ENCODE peak calls at places on chromosomes 5 and 9, in five cellular contexts. B is right atrium auricular region, X is fibroblast of the aortic adventitia, S is heart left ventricle, Y is B cell. I is an unnamed sample.

GRCh38 chr5:118637947-118638670 is 350.2 kb downstream of the DTWD2 start:
- DNase-seq in B (no peak), X (no peak), S (no peak), Y (no peak), I (no peak)

GRCh38 chr5:126122942-126123341 is 300.3 kb upstream of the GRAMD2B start:
- DNase-seq in B (no peak), X (no peak), S (no peak), Y (no peak), I (no peak)

GRCh38 chr9:116975119-116975518 is 288.0 kb downstream of the TRIM32 start:
- DNase-seq in B (no peak), X (no peak), S (no peak), Y (no peak), I (no peak)

GRCh38 chr5:55250064-55250463 is 16.7 kb upstream of the CCNO start:
- DNase-seq in B (no peak), X (no peak), S (no peak), Y (no peak), I (no peak)

GRCh38 chr5:406041-406440 is 36.9 kb upstream of the EXOC3 start:
- DNase-seq in B (no peak), X (no peak), S (no peak), Y (peak), I (no peak)

GRCh38 chr9:99368341-99369326 is 146.6 kb downstream of the SEC61B start:
- DNase-seq in B (peak), X (peak), S (no peak), Y (peak), I (no peak)

GRCh38 chr9:109901191-109901590 is 121.2 kb downstream of the PALM2AKAP2 start:
- DNase-seq in B (no peak), X (no peak), S (no peak), Y (no peak), I (no peak)

GRCh38 chr9:37104183-37104889 is 16.0 kb upstream of the ZCCHC7 start:
- DNase-seq in B (no peak), X (peak), S (no peak), Y (no peak), I (no peak)

GRCh38 chr5:100800552-100800951 is 102.5 kb downstream of the ST8SIA4 start:
- DNase-seq in B (no peak), X (no peak), S (no peak), Y (no peak), I (no peak)

GRCh38 chr9:88258587-88258986 is 120.3 kb upstream of the SPATA31C2 start:
- DNase-seq in B (peak), X (peak), S (peak), Y (no peak), I (no peak)

GRCh38 chr9:114385412-114386181 is 2.2 kb downstream of the AKNA start:
- DNase-seq in B (peak), X (peak), S (peak), Y (peak), I (no peak)

GRCh38 chr5:10611290-10611689 is 47.4 kb downstream of the ANKRD33B start:
- DNase-seq in B (peak), X (no peak), S (no peak), Y (no peak), I (no peak)

GRCh38 chr5:103224118-103224893 is 34.3 kb upstream of the MACIR start:
- DNase-seq in B (no peak), X (peak), S (no peak), Y (peak), I (no peak)

GRCh38 chr5:122312670-122312988 is 592 bp downstream of the SNCAIP start:
- DNase-seq in B (no peak), X (no peak), S (peak), Y (no peak), I (no peak)

GRCh38 chr5:57539281-57539701 is 56.7 kb upstream of the ACTBL2 start:
- DNase-seq in B (no peak), X (no peak), S (no peak), Y (no peak), I (no peak)

GRCh38 chr5:63825984-63826383 is 136.3 kb downstream of the HTR1A start:
- DNase-seq in B (no peak), X (no peak), S (no peak), Y (no peak), I (no peak)

GRCh38 chr5:63820557-63820956 is 141.7 kb downstream of the HTR1A start:
- DNase-seq in B (no peak), X (no peak), S (no peak), Y (no peak), I (no peak)

GRCh38 chr5:63822633-63823032 is 139.6 kb downstream of the HTR1A start:
- DNase-seq in B (no peak), X (no peak), S (no peak), Y (no peak), I (no peak)
- TF ChIP-seq CTCF in B (no peak), X (no peak), S (no peak), Y (no peak), I (no peak)

GRCh38 chr5:170266570-170267379 is 30.8 kb downstream of the LCP2 start:
- DNase-seq in B (no peak), X (no peak), S (no peak), Y (no peak), I (no peak)

GRCh38 chr5:170269579-170269978 is 28.0 kb downstream of the LCP2 start:
- DNase-seq in B (no peak), X (no peak), S (no peak), Y (no peak), I (no peak)

GRCh38 chr5:170268884-170269283 is 28.7 kb downstream of the LCP2 start:
- DNase-seq in B (no peak), X (no peak), S (no peak), Y (no peak), I (no peak)

GRCh38 chr5:170267431-170268152 is 30.0 kb downstream of the LCP2 start:
- DNase-seq in B (peak), X (peak), S (peak), Y (peak), I (peak)

GRCh38 chr5:170268153-170268689 is 29.4 kb downstream of the LCP2 start:
- DNase-seq in B (no peak), X (no peak), S (no peak), Y (no peak), I (no peak)
- TF ChIP-seq CTCF in B (no peak), X (no peak), S (no peak), Y (peak), I (no peak)

GRCh38 chr9:8890695-8891094 is 1091.1 kb upstream of the DMAC1 start:
- DNase-seq in B (no peak), X (no peak), S (no peak), Y (no peak), I (no peak)

GRCh38 chr9:8899541-8899940 is 1100.0 kb upstream of the DMAC1 start:
- DNase-seq in B (no peak), X (no peak), S (no peak), Y (no peak), I (no peak)

DNA sequence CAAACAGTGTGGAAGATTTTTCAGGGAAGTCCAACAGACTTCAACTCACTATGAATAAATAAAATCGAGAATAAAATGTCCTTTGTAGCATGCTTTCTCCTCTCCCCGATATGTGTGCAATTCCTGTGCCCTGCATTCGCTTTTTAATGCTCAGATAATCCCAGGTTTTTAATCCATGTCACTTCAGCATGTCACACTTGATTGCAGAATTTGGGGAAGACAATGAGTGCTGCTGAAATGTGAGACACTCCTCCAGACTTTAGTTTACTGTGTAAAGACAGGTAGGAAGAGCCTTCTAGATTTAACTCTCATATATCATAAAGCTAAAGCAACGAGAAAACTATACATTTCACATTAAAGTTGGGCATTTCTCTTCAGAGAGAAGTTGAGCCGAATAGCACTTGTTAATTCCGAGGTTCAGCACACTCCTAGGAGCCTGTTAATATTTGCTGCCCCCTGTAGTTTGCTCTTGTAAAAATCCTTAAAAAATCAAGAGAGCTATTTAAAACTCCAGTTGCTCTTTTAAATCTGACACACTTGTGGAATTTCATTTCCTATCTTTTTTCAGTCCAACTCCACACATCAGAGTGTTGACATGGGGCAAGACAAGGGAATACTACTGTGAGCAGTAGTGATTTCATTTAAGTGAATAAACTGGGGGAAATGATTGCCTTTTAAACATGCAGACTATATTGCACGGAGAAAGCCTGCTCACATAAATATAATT is 1096.1 kb upstream of the DMAC1 start:
- DNase-seq in B (no peak), X (peak), S (no peak), Y (peak), I (no peak)
- TF ChIP-seq CTCF in B (peak), X (peak), S (peak), Y (peak), I (peak)

DNA sequence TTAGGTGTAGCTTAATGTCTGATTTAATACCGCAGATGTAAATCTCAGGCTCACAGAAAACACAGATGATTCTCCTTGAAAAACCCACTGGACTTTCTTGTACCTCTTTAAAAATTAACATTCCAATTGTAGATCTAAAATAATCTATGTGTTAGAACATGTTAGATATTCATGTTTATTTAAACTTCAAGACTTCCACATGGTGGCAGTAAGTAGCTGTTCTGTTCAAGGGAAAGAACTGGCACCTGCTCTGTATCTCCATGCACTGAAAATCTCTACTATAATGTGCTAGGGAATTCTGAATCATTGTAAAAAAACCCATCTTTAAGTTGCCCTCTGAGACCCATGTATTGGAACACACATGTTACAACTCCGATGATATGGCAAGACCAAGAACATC is 366.9 kb downstream of the DMRTA1 start:
- DNase-seq in B (no peak), X (peak), S (no peak), Y (no peak), I (no peak)
- TF ChIP-seq CTCF in B (no peak), X (peak), S (no peak), Y (no peak), I (peak)

DNA sequence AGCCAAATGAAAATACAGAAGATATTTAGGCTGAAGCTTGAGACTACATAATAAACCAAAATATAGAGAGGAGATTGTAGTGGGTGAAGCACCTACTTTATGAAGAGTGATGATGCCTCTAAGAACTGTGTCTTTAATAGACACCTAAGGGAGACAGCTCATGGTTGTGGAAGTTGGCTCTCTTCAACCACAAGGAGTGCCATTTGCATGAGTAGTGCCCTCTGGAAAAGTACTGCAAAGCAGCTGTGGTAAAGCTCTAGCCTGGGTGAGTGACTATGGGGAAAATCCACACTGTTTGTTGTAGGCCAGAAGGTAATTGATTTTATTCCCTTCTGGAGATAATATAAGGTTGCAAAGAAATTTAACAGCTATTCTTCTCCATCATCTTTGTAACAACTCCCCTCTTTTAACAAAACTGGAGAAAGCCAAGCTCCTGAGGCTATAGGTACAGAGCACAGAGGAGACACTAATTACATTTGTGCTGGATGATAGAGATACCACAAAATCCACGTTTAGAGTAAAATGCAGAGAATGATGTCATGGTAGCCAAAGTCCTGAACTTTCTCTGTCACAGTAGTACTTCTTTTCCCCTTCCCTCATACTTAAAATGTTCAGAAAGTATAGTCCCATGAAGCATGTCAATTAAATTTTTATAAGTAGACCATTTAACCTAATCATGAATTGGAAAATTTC is 122.8 kb downstream of the STARD4 start:
- DNase-seq in B (no peak), X (peak), S (no peak), Y (no peak), I (no peak)
- TF ChIP-seq CTCF in B (no peak), X (no peak), S (no peak), Y (no peak), I (no peak)

GRCh38 chr5:82597437-82597836 is 319.3 kb upstream of the RPS23 start:
- DNase-seq in B (no peak), X (no peak), S (no peak), Y (no peak), I (no peak)

GRCh38 chr5:82593481-82593880 is 315.3 kb upstream of the RPS23 start:
- DNase-seq in B (no peak), X (peak), S (no peak), Y (no peak), I (no peak)

GRCh38 chr5:82591021-82591515 is 312.9 kb upstream of the RPS23 start:
- DNase-seq in B (no peak), X (no peak), S (no peak), Y (no peak), I (no peak)

GRCh38 chr5:82595083-82595482 is 316.9 kb upstream of the RPS23 start:
- DNase-seq in B (no peak), X (no peak), S (no peak), Y (no peak), I (no peak)

GRCh38 chr5:82594097-82594496 is 315.9 kb upstream of the RPS23 start:
- DNase-seq in B (no peak), X (peak), S (no peak), Y (no peak), I (no peak)
- TF ChIP-seq CTCF in B (no peak), X (no peak), S (no peak), Y (no peak), I (no peak)

DNA sequence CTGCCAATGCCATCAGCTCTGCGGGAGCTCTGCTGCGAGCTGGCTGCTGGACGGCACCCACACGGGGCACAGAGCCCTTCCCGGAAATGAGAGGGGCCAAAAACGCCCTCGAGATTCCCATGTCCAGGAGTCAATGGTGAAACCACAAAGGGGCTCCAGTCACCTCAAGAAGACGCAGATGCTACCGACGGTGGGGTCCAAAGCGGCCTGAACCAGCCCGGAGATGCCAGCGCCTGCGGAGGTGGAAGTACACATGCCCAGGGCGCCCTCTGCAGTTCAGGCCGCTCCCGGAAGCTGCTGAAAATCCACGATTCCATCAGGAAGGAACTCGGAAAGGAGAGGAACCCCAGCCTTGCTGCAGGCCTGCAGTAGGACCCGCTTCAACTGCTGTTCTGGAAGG is 82.4 kb upstream of the SELENOP start:
- DNase-seq in B (no peak), X (no peak), S (peak), Y (no peak), I (no peak)
- TF ChIP-seq CTCF in B (no peak), X (peak), S (peak), Y (no peak), I (peak)

I was measured in progenitor cell of endocrine pancreas.